ENCODE peak calls at places on chromosomes 5 and 9, in six cellular contexts. X, B, L, C, R and H are unnamed samples.
A peak's percentile ranks its signal among the peaks of the same experiment; 100 is the strongest.

GRCh38 chr9:15086096-15087030 is 176.1 kb upstream of the FREM1 start:
- DNase-seq in X (no peak), B (no peak), L (peak; percentile 15), C (no peak), R (no peak), H (no peak)

GRCh38 chr5:55575815-55576583 is 41.2 kb upstream of the PLPP1 start:
- DNase-seq in X (no peak), B (no peak), L (no peak), C (no peak), R (no peak), H (no peak)

GRCh38 chr5:157998021-157998504 is 139.1 kb upstream of the CLINT1 start:
- DNase-seq in X (no peak), B (no peak), L (peak; percentile 90), C (no peak), R (no peak), H (no peak)

GRCh38 chr5:151617383-151617840 is 26.3 kb upstream of the FAT2 start:
- DNase-seq in X (no peak), B (no peak), L (peak; percentile 77), C (no peak), R (no peak), H (no peak)

GRCh38 chr5:140310434-140310833 is 7.5 kb upstream of the PFDN1 start:
- DNase-seq in X (no peak), B (no peak), L (no peak), C (no peak), R (no peak), H (no peak)

GRCh38 chr5:53984987-53985386 is 325.4 kb downstream of the ARL15 start:
- DNase-seq in X (no peak), B (no peak), L (no peak), C (no peak), R (no peak), H (no peak)

GRCh38 chr5:1232780-1233179 is 7.6 kb downstream of the SLC6A18 start:
- DNase-seq in X (no peak), B (no peak), L (no peak), C (no peak), R (no peak), H (no peak)

GRCh38 chr5:67094476-67095300 is 101.9 kb downstream of the CD180 start:
- DNase-seq in X (no peak), B (no peak), L (peak; percentile 74), C (peak; percentile 23), R (no peak), H (no peak)

GRCh38 chr5:151947924-151948323 is 23.3 kb upstream of the GLRA1 start:
- DNase-seq in X (no peak), B (no peak), L (peak; percentile 78), C (no peak), R (no peak), H (no peak)

GRCh38 chr5:159459951-159460538 is 129.8 kb upstream of the IL12B start:
- DNase-seq in X (no peak), B (no peak), L (peak; percentile 9), C (no peak), R (no peak), H (no peak)

GRCh38 chr5:166571668-166572067 is 1719.8 kb upstream of the WWC1 start:
- DNase-seq in X (no peak), B (no peak), L (no peak), C (no peak), R (no peak), H (no peak)

GRCh38 chr9:110427497-110428104 is 89.9 kb upstream of the TXNDC8 start:
- DNase-seq in X (no peak), B (no peak), L (peak; percentile 64), C (no peak), R (peak; percentile 45), H (no peak)
- TF ChIP-seq CTCF in X (peak; percentile 55), B (peak; percentile 36), L (peak; percentile 79), C (no peak), R (peak; percentile 68), H (no peak)

GRCh38 chr9:128764361-128764760 is 7.4 kb downstream of the ZER1 start:
- DNase-seq in X (no peak), B (no peak), L (no peak), C (no peak), R (no peak), H (no peak)
- TF ChIP-seq CTCF in X (no peak), B (no peak), L (no peak), C (no peak), R (no peak), H (no peak)

DNA sequence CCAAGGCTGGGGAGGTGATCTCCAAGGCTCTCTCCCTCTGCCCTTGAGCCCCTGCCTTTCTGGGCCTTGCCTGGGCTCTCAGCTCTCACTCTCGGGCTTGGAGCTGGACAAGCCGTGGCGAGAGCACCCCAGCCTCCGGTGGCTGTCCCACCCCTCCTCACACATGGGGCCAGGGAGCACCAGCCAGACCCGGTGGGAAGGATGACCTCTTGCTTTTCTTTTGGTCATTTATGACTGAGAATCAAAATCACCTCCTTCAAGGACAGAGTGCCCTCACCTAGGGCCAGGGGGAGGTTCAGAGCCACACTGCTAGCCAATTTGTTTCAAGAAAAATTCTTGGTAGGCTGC is 14.1 kb downstream of the TCF7 start:
- DNase-seq in X (no peak), B (peak; percentile 56), L (no peak), C (no peak), R (no peak), H (no peak)
- TF ChIP-seq CTCF in X (no peak), B (no peak), L (no peak), C (no peak), R (no peak), H (no peak)

GRCh38 chr5:172843825-172844576 is 9.9 kb downstream of the ERGIC1 start:
- DNase-seq in X (no peak), B (no peak), L (no peak), C (no peak), R (no peak), H (peak; percentile 55)
- TF ChIP-seq CTCF in X (no peak), B (no peak), L (no peak), C (no peak), R (no peak), H (no peak)

DNA sequence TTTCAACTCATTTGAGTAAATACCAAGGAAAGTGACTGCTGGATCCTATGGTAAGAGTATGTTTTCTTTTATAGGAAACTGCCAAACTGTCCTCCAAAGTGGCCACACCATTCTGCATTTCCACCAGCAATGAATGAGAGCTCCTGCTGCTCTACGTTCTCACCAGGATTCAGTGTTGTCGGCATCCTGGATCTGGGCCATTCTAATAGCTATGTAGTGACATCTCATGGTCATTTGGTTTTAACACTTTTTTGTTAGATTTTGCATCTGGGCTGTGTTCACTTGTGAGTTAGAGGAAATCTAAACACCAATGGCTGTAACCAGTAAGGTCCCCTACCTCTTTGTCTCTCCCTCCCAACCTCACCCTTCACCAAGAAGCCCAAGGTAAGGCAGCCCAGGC is 115.9 kb downstream of the ATPSCKMT start:
- DNase-seq in X (no peak), B (no peak), L (no peak), C (no peak), R (no peak), H (no peak)
- TF ChIP-seq CTCF in X (no peak), B (no peak), L (peak; percentile 8), C (no peak), R (no peak), H (no peak)

DNA sequence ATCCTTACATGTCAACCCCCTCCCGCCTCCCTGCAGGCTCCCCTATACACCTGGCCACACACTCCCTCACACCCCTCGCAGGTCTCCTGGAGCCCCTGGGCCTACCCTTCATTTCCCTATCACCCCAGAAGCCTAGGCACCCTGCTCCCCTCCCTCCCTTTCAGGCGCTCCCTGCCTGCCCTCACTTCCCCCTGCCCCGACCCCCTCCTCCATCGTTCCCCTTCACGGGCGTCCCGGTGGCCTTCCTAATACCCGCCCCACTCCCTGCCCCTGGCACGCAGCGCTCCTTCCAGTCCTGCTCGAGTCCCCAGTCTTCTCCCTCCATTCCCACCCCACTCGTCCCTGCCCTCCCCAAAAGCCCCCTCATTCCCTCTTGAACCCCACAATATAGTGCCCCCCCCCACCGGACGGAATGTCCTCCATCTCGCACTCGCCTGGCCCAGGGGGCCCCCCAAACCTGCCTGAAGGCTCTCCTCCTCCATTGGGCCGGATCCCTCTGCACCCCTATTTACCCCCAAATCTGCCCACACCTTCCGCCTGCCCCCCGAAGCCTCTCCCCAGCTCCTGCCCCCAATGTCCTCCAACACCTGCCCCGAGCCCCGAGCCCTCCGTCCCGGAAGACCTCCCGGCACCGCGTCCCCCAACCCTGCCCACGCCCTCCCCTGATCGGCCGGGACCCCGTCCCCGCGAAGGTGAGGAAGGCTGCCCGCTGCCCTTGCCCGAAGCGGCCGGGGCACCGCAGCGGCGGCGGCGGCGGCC is 726 bp downstream of the STRBP start:
- DNase-seq in X (no peak), B (peak; percentile 79), L (no peak), C (peak; percentile 18), R (no peak), H (peak; percentile 84)
- TF ChIP-seq CTCF in X (no peak), B (no peak), L (no peak), C (no peak), R (no peak), H (no peak)

GRCh38 chr5:27241564-27242257 is 203.3 kb upstream of the CDH9 start:
- DNase-seq in X (peak; percentile 78), B (no peak), L (peak; percentile 93), C (no peak), R (no peak), H (no peak)
- TF ChIP-seq CTCF in X (peak; percentile 32), B (no peak), L (peak; percentile 36), C (no peak), R (no peak), H (no peak)

DNA sequence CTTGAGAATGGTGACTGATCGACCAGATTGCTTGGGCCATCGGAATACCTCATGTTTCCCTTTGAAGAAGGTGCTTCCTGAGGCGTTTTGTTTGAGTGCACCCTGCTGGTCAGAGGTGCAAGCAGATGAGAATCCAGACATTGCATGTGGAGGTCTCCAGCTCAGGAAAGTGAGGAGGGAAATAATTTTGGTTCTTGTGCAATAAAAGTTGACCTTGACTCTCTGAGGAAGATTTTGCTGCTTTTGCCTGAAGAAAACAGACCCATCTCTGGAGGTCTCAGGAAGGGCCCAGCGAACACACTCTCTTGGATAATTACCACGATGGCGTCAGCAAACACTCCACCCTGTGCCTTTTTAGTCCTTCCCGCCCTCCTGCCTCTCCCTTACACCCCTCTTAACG is 69.7 kb downstream of the GRAMD2B start:
- DNase-seq in X (no peak), B (no peak), L (peak; percentile 39), C (peak; percentile 81), R (no peak), H (no peak)
- TF ChIP-seq CTCF in X (peak; percentile 23), B (no peak), L (peak; percentile 40), C (peak; percentile 31), R (peak; percentile 17), H (peak; percentile 13)

GRCh38 chr9:103789686-103790085 is 304.4 kb upstream of the SMC2 start:
- DNase-seq in X (no peak), B (no peak), L (peak; percentile 51), C (no peak), R (no peak), H (no peak)
- TF ChIP-seq CTCF in X (peak; percentile 38), B (no peak), L (peak; percentile 66), C (no peak), R (peak; percentile 54), H (no peak)

DNA sequence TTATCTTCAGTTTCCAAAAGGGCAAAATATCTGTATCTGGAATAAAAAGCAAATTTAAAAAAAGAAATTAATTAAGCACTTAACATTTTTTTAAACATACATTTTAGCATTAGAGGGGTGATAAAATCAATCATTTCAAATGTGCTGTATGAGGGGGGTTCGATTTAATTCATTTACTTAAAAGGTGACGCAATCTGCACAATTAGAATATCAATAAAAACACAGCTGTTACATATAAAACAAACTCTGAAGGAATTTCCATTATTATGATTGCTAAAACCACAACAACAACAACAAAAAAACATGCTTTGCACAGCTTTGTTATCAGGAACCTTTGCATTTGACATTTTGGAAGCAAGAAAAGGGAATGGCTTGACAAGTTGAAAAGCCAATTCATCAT is 71.6 kb upstream of the C6 start:
- DNase-seq in X (no peak), B (no peak), L (no peak), C (no peak), R (no peak), H (no peak)
- TF ChIP-seq CTCF in X (no peak), B (no peak), L (no peak), C (no peak), R (no peak), H (no peak)